ENCODE peak calls at places on chromosomes 16 and 17, in four cellular contexts. S is GM12878, M is HepG2, E is K562. F is an unnamed sample.

GRCh38 chr17:80026359-80027042 is 9.2 kb downstream of the TBC1D16 start:
- DNase-seq in S (no peak), M (no peak), E (no peak), F (no peak)

GRCh38 chr17:31015639-31016038 is 44.8 kb downstream of the RNF135 start:
- DNase-seq in M (no peak), S (no peak), E (peak; percentile 34), F (no peak)

GRCh38 chr16:18068477-18068876 is 268.1 kb downstream of the NPIPA8 start:
- DNase-seq in S (no peak), E (no peak), M (no peak), F (no peak)

GRCh38 chr16:12455287-12455798 is 348.3 kb downstream of the CPPED1 start:
- DNase-seq in M (peak; percentile 53), E (peak; percentile 65), S (no peak), F (peak; percentile 37)

GRCh38 chr17:33121272-33121671 is 129.6 kb downstream of the SPACA3 start:
- DNase-seq in E (no peak), M (no peak), S (no peak), F (no peak)

GRCh38 chr16:11575223-11575589 is 11.5 kb downstream of the LITAF start:
- DNase-seq in S (no peak), E (no peak), M (no peak), F (no peak)

GRCh38 chr17:7651097-7651958 is 602 bp downstream of the ATP1B2 start:
- DNase-seq in E (peak; percentile 39), M (no peak), S (no peak), F (no peak)

GRCh38 chr16:3020604-3021448 is 658 bp downstream of the TNFRSF12A start:
- DNase-seq in E (peak; percentile 78), M (peak; percentile 87), S (no peak), F (peak; percentile 81)

GRCh38 chr16:85969159-85969558 is 70.2 kb downstream of the IRF8 start:
- DNase-seq in S (no peak), M (no peak), E (no peak), F (no peak)

GRCh38 chr17:1272701-1273100 is 2.5 kb downstream of the BHLHA9 start:
- DNase-seq in M (no peak), S (no peak), E (no peak), F (no peak)

DNA sequence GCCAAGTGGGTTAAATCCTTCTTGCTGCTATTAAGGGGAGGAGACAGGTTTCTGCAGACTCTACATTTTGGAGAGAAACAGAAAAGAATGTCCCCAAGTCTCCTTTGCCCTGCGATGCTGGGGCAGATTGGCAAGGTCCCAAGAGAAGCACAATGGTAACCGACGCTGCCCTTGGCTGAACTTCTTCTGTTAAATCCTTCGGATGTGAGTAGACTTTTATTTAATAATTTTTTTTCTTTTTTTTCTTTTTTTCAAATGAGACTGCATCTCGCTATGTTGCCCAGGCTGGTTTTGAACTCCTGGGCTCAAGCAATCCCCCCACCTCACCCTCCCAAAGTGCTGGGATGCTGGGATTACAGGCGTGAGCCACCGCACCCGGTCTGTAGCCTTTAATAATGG is 13.9 kb downstream of the ATP5PD start:
- DNase-seq in M (no peak), S (no peak), E (peak; percentile 37), F (peak; percentile 52)
- TF ChIP-seq ESRRA in M (no peak), S (no peak), E (no peak), F (no peak)

DNA sequence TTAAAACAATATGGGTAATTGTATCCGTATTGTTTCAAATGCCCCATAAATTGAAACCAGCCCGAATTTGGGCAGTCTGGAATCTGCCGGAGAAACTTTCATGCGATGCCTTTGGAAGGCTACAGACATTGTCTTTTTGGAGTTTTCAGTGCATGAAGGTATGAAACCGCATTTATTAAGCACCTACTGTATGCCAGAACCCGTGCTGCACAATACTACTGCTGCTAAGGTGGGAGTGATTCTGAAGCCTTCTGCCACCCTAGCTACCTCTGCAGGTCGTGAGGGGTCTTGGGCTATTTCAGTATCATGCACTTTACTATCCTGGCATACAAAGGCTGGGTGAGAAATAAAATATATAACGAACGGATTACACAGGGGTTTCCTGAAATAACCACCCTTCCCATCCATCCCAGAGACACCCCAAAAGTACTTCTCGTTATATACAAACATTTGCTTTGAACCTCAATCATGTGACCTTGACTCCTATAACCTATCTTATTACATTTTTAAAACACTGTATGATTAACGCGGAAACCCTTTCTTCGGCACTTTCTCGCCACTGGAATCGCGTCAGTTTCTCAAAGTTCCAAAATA is 1.0 kb upstream of the MSI2 start:
- DNase-seq in S (no peak), M (no peak), E (no peak), F (no peak)
- H3K4me1 ChIP-seq in S (peaks cover 6% of the 10 kb centered on the region), M (peaks cover 48% of the 10 kb centered on the region), E (peaks cover 10% of the 10 kb centered on the region), F (peaks cover 23% of the 10 kb centered on the region)

DNA sequence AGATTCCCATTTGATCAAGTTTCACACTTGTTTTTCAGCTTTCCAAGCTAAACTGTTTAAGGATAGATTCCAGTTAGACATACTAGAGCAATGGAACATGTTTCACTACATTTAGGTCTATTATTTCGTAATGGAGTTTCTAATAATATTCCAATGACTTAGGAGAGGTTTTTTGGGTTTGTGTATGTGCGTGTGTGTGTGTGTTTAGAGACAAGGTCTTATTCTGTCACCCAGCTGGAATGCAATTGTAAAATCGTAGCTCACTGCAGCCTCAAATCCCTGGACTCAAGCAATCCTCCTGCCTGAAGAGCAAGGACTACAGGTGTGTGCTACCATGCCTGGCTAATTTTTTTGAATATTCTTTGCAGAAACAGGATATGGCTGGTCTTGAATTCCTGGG is 426.3 kb downstream of the ZFHX3 start:
- DNase-seq in S (no peak), M (no peak), E (no peak), F (no peak)
- TF ChIP-seq CHD2 in S (no peak), M (no peak), E (no peak), F (no peak)

GRCh38 chr17:66578781-66579489 is 256.0 kb upstream of the CACNG5 start:
- DNase-seq in S (no peak), E (no peak), M (no peak), F (no peak)
- TF ChIP-seq ESRRA in S (no peak), E (no peak), M (no peak), F (no peak)

DNA sequence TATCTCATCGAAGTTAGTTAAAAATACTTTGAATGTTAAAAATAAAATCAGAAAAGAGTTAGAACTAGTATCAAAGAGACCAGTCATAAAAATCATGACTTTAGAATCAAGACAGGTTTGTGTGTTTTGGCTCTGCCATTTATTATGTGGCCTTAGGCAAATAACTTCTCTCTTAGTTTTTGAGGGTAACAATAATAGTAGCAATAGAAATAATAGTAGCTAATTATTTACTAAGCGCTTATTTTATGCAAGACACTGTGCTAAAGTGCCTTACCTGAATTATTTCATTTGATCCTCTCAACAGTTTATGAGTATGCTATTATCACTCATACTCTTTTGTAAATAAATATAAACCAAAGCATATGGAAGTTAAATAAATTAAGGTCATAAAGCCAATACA is 77.0 kb downstream of the SMURF2 start:
- DNase-seq in M (no peak), S (no peak), E (no peak), F (no peak)
- H3K4me1 ChIP-seq in M (no peaks in the 10 kb centered on the region), S (no peaks in the 10 kb centered on the region), E (no peaks in the 10 kb centered on the region), F (peaks cover 2% of the 10 kb centered on the region)

DNA sequence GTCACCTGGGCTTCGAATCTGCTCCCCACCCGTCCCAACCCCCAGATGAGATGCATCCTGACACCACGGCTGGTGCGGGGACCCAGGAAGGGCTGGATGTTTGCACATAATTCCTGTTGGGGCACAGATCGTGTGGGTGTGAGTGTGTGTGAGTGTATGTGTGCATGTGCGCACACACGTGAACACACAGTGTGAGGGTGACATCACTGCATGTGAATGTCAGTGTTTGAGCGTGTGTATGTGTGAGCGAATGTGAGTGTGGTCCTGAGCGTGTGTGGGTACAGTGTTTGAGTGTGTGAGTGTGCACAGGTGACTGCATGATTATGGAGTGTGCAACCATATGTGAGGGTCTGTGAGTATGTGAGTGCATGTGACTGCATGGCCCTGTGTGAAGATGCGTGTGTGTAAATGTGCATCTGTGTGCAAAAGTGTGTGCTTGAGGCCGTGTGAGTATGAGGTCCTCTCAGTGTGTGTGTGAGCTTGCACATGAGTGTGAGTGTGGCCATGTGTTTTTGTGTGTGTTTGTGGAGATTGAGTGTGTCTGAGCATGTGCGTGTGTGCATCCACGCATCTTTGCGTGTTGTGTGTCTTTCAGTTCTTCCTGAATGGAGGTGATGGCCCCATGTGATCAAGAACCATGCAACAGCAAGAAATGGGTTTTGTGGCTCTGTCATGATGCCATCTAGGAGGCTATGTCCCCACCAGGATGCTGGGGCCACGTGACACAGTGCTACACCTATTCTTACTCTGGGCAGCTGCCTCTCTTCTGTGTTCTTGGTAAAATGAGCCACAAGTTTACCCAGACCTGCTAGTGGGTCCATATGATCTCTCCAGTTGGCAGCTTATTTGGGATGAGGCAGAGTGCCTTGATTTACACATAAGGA is 70.5 kb upstream of the GCSH start:
- DNase-seq in S (no peak), E (no peak), M (no peak), F (no peak)
- TF ChIP-seq CHD2 in S (no peak), E (no peak), M (no peak), F (no peak)